ENCODE peak calls at places on chromosomes 3 and 15, in four cellular contexts. U is K562, J is GM12878, D is WTC11. L is an unnamed sample.

GRCh38 chr3:141360888-141361598 is 7.3 kb upstream of the ZBTB38 start:
- DNase-seq in D (no peak), J (no peak), U (peak; percentile 50), L (peak; percentile 59)

GRCh38 chr15:81054236-81054635 is 53.5 kb downstream of the TLNRD1 start:
- DNase-seq in J (no peak), D (no peak), U (no peak), L (no peak)

GRCh38 chr15:81357178-81357686 is 16.8 kb downstream of the TMC3 start:
- DNase-seq in U (peak; percentile 30), D (no peak), J (no peak), L (peak; percentile 6)

GRCh38 chr3:153242900-153243299 is 80.9 kb downstream of the RAP2B start:
- DNase-seq in J (no peak), D (no peak), U (no peak), L (no peak)

GRCh38 chr3:2547049-2547448 is 448.4 kb downstream of the CNTN4 start:
- DNase-seq in U (no peak), J (no peak), D (no peak), L (no peak)

GRCh38 chr3:60954049-60954448 is 297.2 kb downstream of the FHIT start:
- DNase-seq in D (no peak), J (no peak), U (no peak), L (no peak)

GRCh38 chr3:14822875-14823807 is 4.4 kb downstream of the FGD5 start:
- DNase-seq in U (no peak), D (no peak), J (no peak), L (no peak)

GRCh38 chr3:64518496-64518895 is 169.3 kb downstream of the ADAMTS9 start:
- DNase-seq in U (no peak), J (no peak), D (no peak), L (no peak)

GRCh38 chr3:24494616-24495333 is at the start of gene THRB:
- DNase-seq in U (peak; percentile 77), J (no peak), D (peak; percentile 77), L (peak; percentile 27)

GRCh38 chr3:73603771-73604171 is 21.0 kb downstream of the PDZRN3 start:
- DNase-seq in U (no peak), D (no peak), J (no peak), L (no peak)

GRCh38 chr3:169146112-169146665 is 517.3 kb downstream of the MECOM start:
- DNase-seq in U (peak; percentile 51), D (peak; percentile 57), J (no peak), L (no peak)
- TF ChIP-seq ATF3 in U (no peak), D (no peak), J (no peak), L (no peak)

DNA sequence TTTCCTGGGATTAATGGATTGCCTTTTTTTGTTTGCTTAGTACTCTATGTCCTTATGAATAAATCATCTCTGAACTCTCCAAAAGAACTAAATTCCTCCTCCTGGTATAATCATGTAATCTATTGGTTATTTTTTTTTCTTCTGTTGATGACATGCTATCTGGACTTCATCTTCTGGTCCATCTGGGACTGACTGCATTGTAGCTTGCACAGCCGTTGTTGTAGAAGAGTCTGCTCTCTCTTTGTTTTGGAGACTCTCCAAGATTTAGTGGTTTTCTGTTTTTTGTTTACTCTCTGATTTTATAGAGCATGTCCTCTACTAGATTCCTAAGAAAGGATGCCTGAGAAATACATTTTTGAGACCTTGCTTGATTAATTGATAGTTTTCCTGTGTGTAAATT is 19.1 kb downstream of the IREB2 start:
- DNase-seq in D (no peak), U (peak; percentile 15), J (no peak), L (no peak)
- TF ChIP-seq ATF3 in D (no peak), U (no peak), J (no peak), L (no peak)

GRCh38 chr3:9750556-9751411 is 1.0 kb downstream of the OGG1 start:
- DNase-seq in U (peak; percentile 50), J (no peak), D (no peak), L (no peak)
- TF ChIP-seq ATF3 in U (no peak), J (no peak), D (no peak), L (no peak)

GRCh38 chr15:61382927-61383326 is 153.8 kb upstream of the RORA start:
- DNase-seq in D (no peak), U (no peak), J (no peak), L (no peak)
- TF ChIP-seq ATF3 in D (no peak), U (no peak), J (no peak), L (no peak)